ENCODE peak calls at places on chromosomes 11 and 22, in four cellular contexts. Z is K562, B is WTC11, U is HepG2. M is an unnamed sample.
A peak's percentile ranks its signal among the peaks of the same experiment; 100 is the strongest.

GRCh38 chr11:109423114-109423859 is 1.3 kb downstream of the C11orf87 start:
- DNase-seq in Z (no peak), B (peak; percentile 44), U (no peak), M (no peak)

GRCh38 chr11:1421291-1421690 is 31.6 kb downstream of the BRSK2 start:
- DNase-seq in Z (no peak), B (no peak), U (no peak), M (no peak)

GRCh38 chr22:22533863-22534262 is 13.8 kb upstream of the ZNF280A start:
- DNase-seq in Z (no peak), B (no peak), U (no peak), M (no peak)

GRCh38 chr11:119056397-119056999 is 507 bp downstream of the HYOU1 start:
- DNase-seq in Z (peak; percentile 61), B (peak; percentile 55), U (no peak), M (no peak)

GRCh38 chr11:2551131-2551530 is 106.3 kb downstream of the KCNQ1 start:
- DNase-seq in Z (no peak), B (no peak), U (no peak), M (no peak)

GRCh38 chr11:8267831-8268529 is 4.3 kb upstream of the LMO1 start:
- DNase-seq in Z (no peak), B (peak; percentile 43), U (no peak), M (no peak)

GRCh38 chr11:73388241-73389133 is 12.3 kb downstream of the RELT start:
- DNase-seq in Z (no peak), B (no peak), U (no peak), M (no peak)

GRCh38 chr11:69375316-69376154 is 81.6 kb downstream of the MYEOV start:
- DNase-seq in Z (no peak), B (no peak), U (no peak), M (no peak)

GRCh38 chr11:118619444-118620205 is 12.2 kb downstream of the PHLDB1 start:
- DNase-seq in Z (no peak), B (no peak), U (no peak), M (no peak)

GRCh38 chr11:36231300-36231699 is 57.9 kb downstream of the COMMD9 start:
- DNase-seq in Z (no peak), B (no peak), U (no peak), M (no peak)

GRCh38 chr11:37748641-37749040 is 1150.6 kb upstream of the RAG2 start:
- DNase-seq in Z (no peak), B (no peak), U (no peak), M (no peak)

GRCh38 chr11:1567721-1568100 is 4.4 kb downstream of the DUSP8 start:
- DNase-seq in Z (no peak), B (no peak), U (no peak), M (no peak)

GRCh38 chr11:69427906-69428880 is 53.3 kb upstream of the LINC01488 start:
- DNase-seq in Z (no peak), B (no peak), U (no peak), M (no peak)

GRCh38 chr11:4184163-4184916 is 89.7 kb downstream of the RRM1 start:
- DNase-seq in Z (no peak), B (no peak), U (no peak), M (no peak)

GRCh38 chr11:111819161-111820058 is 52.0 kb downstream of the ALG9 start:
- DNase-seq in Z (no peak), B (no peak), U (no peak), M (no peak)

GRCh38 chr11:75280770-75281468 is 40.3 kb downstream of the TPBGL start:
- DNase-seq in Z (no peak), B (no peak), U (no peak), M (no peak)

GRCh38 chr11:104705475-104706195 is 192.6 kb downstream of the CASP12 start:
- DNase-seq in Z (no peak), B (no peak), U (no peak), M (peak; percentile 59)

GRCh38 chr22:49398115-49398514 is 429.6 kb downstream of the BRD1 start:
- DNase-seq in Z (no peak), B (no peak), U (no peak), M (no peak)

GRCh38 chr11:106091480-106092123 is 14.1 kb downstream of the AASDHPPT start:
- DNase-seq in Z (no peak), B (no peak), U (no peak), M (peak; percentile 56)

GRCh38 chr11:30535818-30536217 is 50.3 kb downstream of the MPPED2 start:
- DNase-seq in Z (no peak), B (no peak), U (no peak), M (no peak)

GRCh38 chr11:135027461-135027860 is 615.4 kb upstream of the B3GAT1 start:
- DNase-seq in Z (peak; percentile 16), B (peak; percentile 70), U (peak; percentile 12), M (no peak)

GRCh38 chr11:63448646-63449045 is 42.3 kb downstream of the PLAAT5 start:
- DNase-seq in Z (no peak), B (no peak), U (no peak), M (no peak)

GRCh38 chr11:110526323-110526722 is 96.6 kb downstream of the FDX1 start:
- DNase-seq in Z (no peak), B (no peak), U (no peak), M (peak; percentile 26)

GRCh38 chr11:27242591-27242990 is 120.4 kb downstream of the CCDC34 start:
- DNase-seq in Z (no peak), B (no peak), U (no peak), M (no peak)

GRCh38 chr11:124762624-124763155 is 600 bp upstream of the ESAM start:
- DNase-seq in Z (peak; percentile 75), B (peak; percentile 36), U (no peak), M (no peak)

GRCh38 chr11:2525166-2525861 is 80.5 kb downstream of the KCNQ1 start:
- DNase-seq in Z (no peak), B (peak; percentile 10), U (no peak), M (no peak)

GRCh38 chr22:17870408-17870807 is 96.1 kb upstream of the BID start:
- DNase-seq in Z (no peak), B (no peak), U (no peak), M (no peak)

GRCh38 chr22:35330258-35330861 is 30.7 kb downstream of the TOM1 start:
- DNase-seq in Z (no peak), B (no peak), U (no peak), M (no peak)

GRCh38 chr11:57222239-57222638 is 14.8 kb downstream of the APLNR start:
- DNase-seq in Z (no peak), B (no peak), U (no peak), M (no peak)

GRCh38 chr11:69892237-69892985 is 73.2 kb upstream of the FGF3 start:
- DNase-seq in Z (peak; percentile 66), B (peak; percentile 75), U (peak; percentile 40), M (no peak)

GRCh38 chr11:41446107-41446506 is 13.3 kb downstream of the LRRC4C start:
- DNase-seq in Z (no peak), B (no peak), U (no peak), M (no peak)
- TF ChIP-seq CREM in Z (no peak), B (no peak), U (no peak), M (no peak)

GRCh38 chr11:133064152-133064877 is 468.0 kb downstream of the OPCML start:
- DNase-seq in Z (peak; percentile 18), B (peak; percentile 90), U (peak; percentile 16), M (no peak)
- TF ChIP-seq CREM in Z (no peak), B (peak; percentile 81), U (no peak), M (no peak)

DNA sequence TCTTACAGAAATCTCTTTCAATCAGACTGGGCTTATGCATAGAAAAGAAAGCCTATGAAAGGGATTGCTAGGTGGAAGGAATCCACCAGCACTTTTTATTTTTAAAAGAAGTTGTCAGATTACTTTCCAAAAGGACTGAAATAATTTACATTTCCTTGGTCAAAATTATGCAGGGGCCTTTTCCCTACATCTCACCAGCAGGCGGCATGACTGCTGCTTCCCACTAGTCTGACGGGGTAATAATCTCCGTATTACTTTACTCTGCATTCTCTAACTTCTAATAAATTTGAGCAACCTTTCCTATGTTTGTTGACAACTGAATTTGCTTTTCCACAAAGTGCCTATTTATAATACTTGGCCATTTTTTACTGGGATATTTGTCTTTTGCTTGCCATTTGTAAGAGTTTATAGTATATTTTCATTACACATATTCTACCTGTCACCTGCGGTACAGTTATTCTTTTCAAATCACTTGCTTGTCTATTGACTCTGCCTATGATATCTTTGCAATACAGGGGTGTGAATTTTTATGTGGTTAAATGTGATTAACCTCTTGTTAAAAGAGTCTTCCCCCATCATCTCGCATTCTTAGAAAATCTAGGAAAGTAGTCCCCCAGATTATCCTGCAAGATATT is 51.9 kb upstream of the USP47 start:
- DNase-seq in Z (peak; percentile 29), B (no peak), U (no peak), M (no peak)
- TF ChIP-seq CREM in Z (no peak), B (no peak), U (no peak), M (no peak)

GRCh38 chr11:78958444-78958843 is 383.8 kb upstream of the NARS2 start:
- DNase-seq in Z (no peak), B (no peak), U (no peak), M (no peak)
- TF ChIP-seq CREM in Z (no peak), B (no peak), U (no peak), M (no peak)

GRCh38 chr22:29146101-29146560 is 59.6 kb upstream of the EMID1 start:
- DNase-seq in Z (no peak), B (no peak), U (no peak), M (no peak)

GRCh38 chr22:29144786-29145160 is 60.9 kb upstream of the EMID1 start:
- DNase-seq in Z (no peak), B (no peak), U (no peak), M (no peak)

GRCh38 chr22:29142116-29142515 is 63.6 kb upstream of the EMID1 start:
- DNase-seq in Z (no peak), B (no peak), U (no peak), M (no peak)

GRCh38 chr22:29145321-29146072 is 60.2 kb upstream of the EMID1 start:
- DNase-seq in Z (no peak), B (no peak), U (no peak), M (no peak)

DNA sequence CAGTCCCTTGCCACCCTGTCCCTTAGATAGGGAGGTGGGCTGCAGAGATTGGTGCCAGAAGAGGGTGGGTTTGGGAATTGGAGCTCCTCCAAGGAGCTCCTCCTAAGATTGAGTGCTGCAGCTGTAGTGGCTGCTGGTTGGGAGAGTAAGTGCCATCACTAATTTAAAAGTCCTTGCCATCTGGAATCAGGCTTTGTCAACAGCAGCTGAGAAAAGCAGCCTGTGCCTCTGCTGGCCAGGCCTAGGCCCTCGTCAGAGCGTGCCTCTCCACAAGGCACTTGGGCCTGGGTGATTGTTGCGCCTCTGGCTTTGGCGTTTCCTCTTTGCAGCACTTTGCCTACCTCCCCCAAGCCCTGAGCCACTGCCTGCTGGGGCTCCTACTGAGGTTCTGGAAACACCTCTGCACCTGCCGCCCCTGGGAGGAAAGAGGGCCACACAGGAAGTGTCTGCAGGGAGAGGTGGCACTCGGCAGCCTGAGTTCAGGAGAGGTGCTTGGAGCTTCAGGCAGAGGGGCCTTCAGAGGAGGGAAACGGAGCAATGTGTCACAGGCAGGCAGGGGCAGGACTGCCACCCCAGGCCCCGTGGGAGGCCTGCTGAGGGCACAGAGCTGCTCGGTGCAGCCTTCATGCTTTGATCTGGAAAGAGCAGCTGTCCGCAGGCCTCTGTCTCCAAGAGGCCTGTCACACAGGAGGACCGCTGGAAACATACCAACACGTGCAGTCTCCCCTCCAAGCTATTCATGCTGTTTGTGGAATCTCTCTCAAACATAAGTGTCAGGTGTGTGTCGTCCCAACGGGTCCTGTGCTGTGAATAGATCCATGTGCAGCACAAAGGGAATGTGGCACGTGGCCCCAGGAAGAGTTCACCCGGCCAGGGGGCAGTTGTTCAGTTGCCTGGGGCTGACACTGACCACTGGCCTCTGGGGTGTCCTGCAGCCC is 61.6 kb upstream of the EMID1 start:
- DNase-seq in Z (no peak), B (no peak), U (no peak), M (no peak)
- TF ChIP-seq CREM in Z (no peak), B (no peak), U (no peak), M (no peak)

GRCh38 chr11:10594407-10594806 is 25.9 kb upstream of the LYVE1 start:
- DNase-seq in Z (no peak), B (no peak), U (no peak), M (no peak)
- TF ChIP-seq CREM in Z (no peak), B (no peak), U (no peak), M (no peak)